ENCODE peak calls at places on chromosomes 3 and 15, in seven cellular contexts. X is stomach; W is NCI-H1694; C is C1 segment of cervical spinal cord; M is progenitor cell of endocrine pancreas; K is effector CD4-positive, alpha-beta T cell; H is K562. V is an unnamed sample.

GRCh38 chr3:47261301-47261700 is 21.3 kb downstream of the KIF9 start:
- DNase-seq in C (no peak), H (no peak), W (no peak), X (no peak), M (no peak), K (no peak), V (peak; percentile 43)

GRCh38 chr3:166902374-166902773 is 477.7 kb downstream of the ZBBX start:
- DNase-seq in M (no peak), X (no peak), W (no peak), C (no peak), K (no peak), H (no peak), V (peak; percentile 18)

GRCh38 chr3:182524711-182525401 is 268.4 kb upstream of the ATP11B start:
- DNase-seq in K (no peak), X (no peak), C (no peak), W (no peak), M (no peak), H (no peak), V (no peak)

GRCh38 chr15:74543583-74543982 is 2.6 kb downstream of the ARID3B start:
- DNase-seq in C (no peak), H (no peak), X (no peak), M (no peak), K (peak; percentile 3), W (no peak), V (peak; percentile 38)

GRCh38 chr3:159260049-159260662 is 458.3 kb downstream of the MFSD1 start:
- DNase-seq in H (peak; percentile 19), W (peak; percentile 23), C (no peak), K (no peak), M (peak; percentile 25), X (no peak), V (peak; percentile 58)

GRCh38 chr3:194985031-194985578 is 285.9 kb downstream of the XXYLT1 start:
- DNase-seq in C (peak; percentile 11), X (peak; percentile 74), W (no peak), H (no peak), M (no peak), K (no peak), V (peak; percentile 57)

GRCh38 chr3:140823106-140823505 is 118.5 kb upstream of the SLC25A36 start:
- DNase-seq in K (no peak), H (no peak), X (no peak), W (no peak), M (no peak), C (no peak), V (no peak)

GRCh38 chr15:80175436-80175835 is 22.6 kb downstream of the FAH start:
- DNase-seq in W (no peak), H (no peak), X (no peak), K (no peak), M (no peak), C (no peak), V (no peak)

GRCh38 chr3:147654827-147655226 is 245.7 kb downstream of the ZIC1 start:
- DNase-seq in C (no peak), M (no peak), H (no peak), K (no peak), X (no peak), W (no peak), V (no peak)